ENCODE peak calls at places on chromosomes 11 and 22, in eight cellular contexts. F is fibroblast of lung, U is cardiac fibroblast, G is breast epithelium, L is fibroblast of the aortic adventitia, Z is AG04449, C is K562, J is lower lobe of right lung. T is an unnamed sample.

GRCh38 chr22:25563757-25564319 is 637 bp upstream of the GRK3 start:
- DNase-seq in F (no peak), L (no peak), J (peak), Z (no peak), U (no peak), G (no peak), C (peak), T (no peak)

GRCh38 chr11:58134151-58134550 is 8.8 kb upstream of the OR9I1 start:
- DNase-seq in F (no peak), L (no peak), Z (no peak), C (no peak), J (no peak), U (no peak), G (no peak), T (no peak)

GRCh38 chr11:114397349-114397982 is 2.8 kb downstream of the C11orf71 start:
- DNase-seq in F (peak), Z (no peak), J (no peak), U (no peak), C (no peak), G (no peak), L (peak), T (no peak)

GRCh38 chr11:111631666-111632039 is 29.4 kb downstream of the SIK2 start:
- DNase-seq in F (peak), G (no peak), J (no peak), Z (peak), U (peak), L (peak), C (no peak), T (peak)

GRCh38 chr11:134663506-134664313 is 251.7 kb upstream of the B3GAT1 start:
- DNase-seq in Z (no peak), L (no peak), G (no peak), U (no peak), J (no peak), F (no peak), C (no peak), T (no peak)

GRCh38 chr11:75733346-75734107 is 15.9 kb downstream of the MOGAT2 start:
- DNase-seq in F (no peak), J (peak), U (no peak), G (no peak), Z (no peak), L (peak), C (no peak), T (no peak)

GRCh38 chr11:86632499-86633269 is 39.7 kb downstream of the ME3 start:
- DNase-seq in G (no peak), U (peak), L (peak), Z (peak), F (peak), C (peak), J (no peak), T (peak)

GRCh38 chr22:20565761-20566160 is 58.4 kb downstream of the MED15 start:
- DNase-seq in J (no peak), F (no peak), C (no peak), G (no peak), L (no peak), Z (no peak), U (no peak), T (no peak)

GRCh38 chr11:123429851-123430735 is at the start of gene GRAMD1B:
- DNase-seq in Z (peak), G (no peak), L (peak), C (no peak), F (peak), J (peak), U (peak), T (no peak)

GRCh38 chr22:25853902-25854301 is 111.9 kb downstream of the MYO18B start:
- DNase-seq in Z (no peak), L (no peak), U (no peak), F (no peak), J (no peak), G (no peak), C (peak), T (no peak)

GRCh38 chr22:21108379-21109115 is 62.8 kb downstream of the LRRC74B start:
- DNase-seq in J (no peak), G (no peak), Z (no peak), C (no peak), U (peak), L (no peak), F (peak), T (no peak)

GRCh38 chr11:13368041-13368446 is 90.5 kb downstream of the BMAL1 start:
- DNase-seq in F (no peak), C (no peak), G (no peak), J (no peak), U (peak), Z (peak), L (no peak), T (peak)

GRCh38 chr22:47902646-47903180 is 1140.3 kb downstream of the TBC1D22A start:
- DNase-seq in U (no peak), J (no peak), G (no peak), Z (no peak), F (no peak), C (no peak), L (no peak), T (no peak)

GRCh38 chr11:2738551-2739431 is 39.0 kb upstream of the KCNQ1OT1 start:
- DNase-seq in F (no peak), J (no peak), C (peak), U (no peak), L (no peak), G (no peak), Z (no peak), T (no peak)

GRCh38 chr11:47587733-47588326 is 1.4 kb downstream of the FAM180B start:
- DNase-seq in U (no peak), G (no peak), F (no peak), Z (no peak), L (no peak), J (peak), C (no peak), T (no peak)

GRCh38 chr22:29260601-29261315 is 7.0 kb downstream of the RHBDD3 start:
- DNase-seq in Z (no peak), F (no peak), C (no peak), L (peak), J (no peak), G (no peak), U (no peak), T (no peak)

GRCh38 chr22:29257751-29258181 is 10.0 kb downstream of the RHBDD3 start:
- DNase-seq in F (no peak), U (no peak), L (no peak), J (no peak), G (no peak), Z (no peak), C (no peak), T (no peak)

GRCh38 chr22:29258407-29259252 is 9.2 kb downstream of the RHBDD3 start:
- DNase-seq in Z (no peak), F (no peak), U (no peak), G (no peak), C (no peak), L (no peak), J (no peak), T (no peak)

GRCh38 chr22:29260031-29260560 is 7.7 kb downstream of the RHBDD3 start:
- DNase-seq in U (no peak), Z (no peak), F (no peak), J (no peak), C (no peak), G (no peak), L (no peak), T (no peak)

GRCh38 chr22:29259253-29259899 is 8.4 kb downstream of the RHBDD3 start:
- DNase-seq in J (no peak), L (no peak), G (no peak), U (no peak), Z (no peak), F (no peak), C (peak), T (no peak)
- TF ChIP-seq CTCF in J (no peak), L (no peak), G (no peak), U (no peak), Z (no peak), F (no peak), C (no peak), T (no peak)

GRCh38 chr11:9005087-9005486 is 1.3 kb upstream of the NRIP3 start:
- DNase-seq in G (no peak), J (no peak), F (no peak), Z (no peak), L (no peak), C (no peak), U (no peak), T (no peak)
- H3K4me3 ChIP-seq in G (no peak), J (no peak), F (no peak), Z (no peak), L (no peak), C (no peak), U (no peak), T (no peak)

GRCh38 chr22:41201146-41201545 is 4.0 kb upstream of the L3MBTL2 start:
- DNase-seq in Z (no peak), G (no peak), U (no peak), F (no peak), J (no peak), C (no peak), L (no peak), T (no peak)

GRCh38 chr22:41206719-41207118 is 1.6 kb downstream of the L3MBTL2 start:
- DNase-seq in G (no peak), F (no peak), J (no peak), C (no peak), U (no peak), Z (no peak), L (no peak), T (no peak)

GRCh38 chr22:41204066-41204465 is 1.0 kb upstream of the L3MBTL2 start:
- DNase-seq in L (no peak), C (no peak), Z (no peak), J (no peak), G (no peak), F (no peak), U (no peak), T (no peak)

GRCh38 chr22:41203118-41203517 is 2.0 kb upstream of the L3MBTL2 start:
- DNase-seq in J (no peak), Z (no peak), F (no peak), U (no peak), C (no peak), L (no peak), G (no peak), T (no peak)

DNA sequence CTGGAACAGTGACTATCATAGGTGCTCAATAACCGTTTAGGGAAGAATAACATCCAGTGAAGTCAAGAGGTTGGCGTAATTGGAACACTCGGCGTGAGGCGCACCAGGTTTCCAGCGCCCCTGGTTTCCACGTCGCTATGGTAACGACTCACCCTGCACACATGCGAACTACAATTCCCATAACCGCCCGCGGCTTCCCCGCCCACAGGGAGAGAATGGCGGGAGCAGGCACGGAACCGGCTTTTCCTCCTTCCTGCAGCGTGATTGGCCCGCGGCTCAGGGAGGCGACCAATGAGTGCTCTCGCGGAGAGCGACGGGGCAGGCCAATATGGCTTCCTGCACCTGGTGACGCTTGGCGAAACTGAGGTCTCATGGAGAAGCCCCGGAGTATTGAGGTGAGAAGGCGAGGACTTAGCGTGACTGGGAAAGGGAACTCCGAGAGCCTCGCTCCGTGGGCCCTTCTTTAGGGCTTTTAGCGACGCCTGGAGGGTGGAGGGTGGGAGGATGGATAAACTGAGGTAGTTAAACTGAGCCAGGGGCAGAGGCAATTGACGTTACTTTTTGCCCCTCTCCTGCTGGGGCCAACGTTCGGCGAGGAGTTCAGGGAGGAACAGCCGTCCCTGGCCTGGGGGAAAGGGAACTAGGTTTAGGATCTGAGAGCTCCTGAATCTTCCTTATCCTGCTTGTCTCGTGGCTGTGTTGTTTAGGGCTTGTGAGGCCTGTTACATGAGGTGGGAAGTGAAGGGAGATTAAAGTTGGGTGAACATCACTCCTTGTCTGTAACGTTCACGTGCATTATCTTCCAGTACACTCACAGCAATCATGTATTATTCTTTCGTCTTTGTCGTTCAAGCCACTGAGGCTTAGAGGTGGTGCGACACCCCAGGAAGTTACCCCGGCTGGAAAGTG is at the start of gene L3MBTL2:
- DNase-seq in L (peak), C (peak), U (peak), J (peak), G (peak), F (peak), Z (peak), T (peak)
- TF ChIP-seq CTCF in L (no peak), C (no peak), U (no peak), J (no peak), G (no peak), F (no peak), Z (no peak), T (no peak)

DNA sequence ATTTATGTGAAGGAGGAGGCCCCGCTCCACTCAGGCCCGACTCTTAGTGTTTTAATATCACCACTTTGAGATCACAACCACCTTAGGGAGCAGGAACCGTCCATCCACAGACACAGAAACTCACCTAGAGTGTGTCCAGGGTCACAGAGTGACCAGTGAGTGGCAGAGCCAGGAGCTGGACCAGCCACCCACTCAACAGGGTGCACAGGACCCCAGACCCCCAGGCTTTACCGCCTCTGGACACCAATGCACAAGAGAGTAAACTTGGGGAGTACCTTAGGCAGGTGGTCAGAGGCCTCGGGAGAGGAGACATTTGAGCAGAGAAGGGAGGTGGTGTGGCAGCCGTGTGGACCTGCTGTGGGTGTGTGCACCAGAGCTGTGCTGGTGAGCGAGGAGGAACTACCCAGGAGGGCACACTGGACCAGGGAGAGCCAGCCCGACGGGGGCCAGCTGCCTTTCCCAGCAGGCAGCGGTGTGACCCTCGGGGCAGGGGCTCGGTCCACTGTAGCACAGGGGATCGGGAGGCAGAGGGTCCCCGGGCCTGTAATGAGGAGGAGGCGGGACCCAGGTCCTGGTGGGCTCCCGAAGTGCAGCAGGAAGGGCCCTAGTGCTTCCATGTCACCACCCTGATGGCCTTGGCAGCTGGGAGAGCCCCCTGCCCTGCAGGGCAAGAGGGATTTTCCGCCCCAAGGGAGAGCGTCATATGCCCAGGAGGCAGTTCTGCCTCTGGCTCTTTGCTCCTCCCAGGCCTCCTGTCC is 7.6 kb upstream of the NLRP6 start:
- DNase-seq in F (no peak), Z (no peak), L (no peak), C (no peak), J (no peak), U (no peak), G (no peak), T (no peak)
- H3K4me3 ChIP-seq in F (no peak), Z (no peak), L (no peak), C (no peak), J (no peak), U (no peak), G (no peak), T (no peak)

GRCh38 chr11:124633355-124633754 is 10.7 kb downstream of the TBRG1 start:
- DNase-seq in L (no peak), J (no peak), U (peak), C (no peak), F (no peak), Z (no peak), G (no peak), T (no peak)
- TF ChIP-seq CTCF in L (peak), J (no peak), U (peak), C (peak), F (peak), Z (peak), G (no peak), T (peak)

GRCh38 chr11:20067665-20068064 is 92.6 kb downstream of the DBX1 start:
- DNase-seq in J (no peak), F (no peak), Z (no peak), U (no peak), G (no peak), C (no peak), L (no peak), T (no peak)

GRCh38 chr11:20070459-20070858 is 89.8 kb downstream of the DBX1 start:
- DNase-seq in U (no peak), J (no peak), F (peak), Z (no peak), C (no peak), G (no peak), L (no peak), T (no peak)

GRCh38 chr11:20066013-20066782 is 94.1 kb downstream of the DBX1 start:
- DNase-seq in L (no peak), C (no peak), G (no peak), J (no peak), F (no peak), Z (no peak), U (no peak), T (no peak)

GRCh38 chr11:20066783-20067156 is 93.5 kb downstream of the DBX1 start:
- DNase-seq in U (no peak), J (no peak), Z (no peak), L (no peak), G (no peak), C (peak), F (no peak), T (no peak)

DNA sequence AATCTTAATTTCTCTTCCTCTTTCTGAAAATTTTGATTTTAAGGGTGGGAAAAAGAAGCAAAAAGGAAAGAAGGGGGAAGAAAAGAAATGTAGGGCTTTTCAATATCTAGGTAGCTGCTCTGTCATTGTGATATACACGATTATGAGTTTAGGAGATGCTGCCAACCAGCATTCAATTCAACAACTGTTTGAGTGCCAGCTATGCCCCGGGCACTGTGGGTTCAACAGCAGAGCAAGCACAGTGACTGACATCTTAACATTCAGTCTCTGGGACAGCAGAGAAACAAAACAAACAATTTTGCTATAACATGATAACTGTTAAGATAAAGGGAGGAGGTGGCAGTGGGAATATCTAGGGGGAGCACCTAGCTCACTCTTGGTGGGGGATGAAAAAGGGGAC is 91.6 kb downstream of the DBX1 start:
- DNase-seq in C (no peak), J (no peak), Z (no peak), F (no peak), U (no peak), G (peak), L (no peak), T (no peak)
- H3K4me3 ChIP-seq in C (no peak), J (no peak), Z (no peak), F (no peak), U (no peak), G (no peak), L (no peak), T (no peak)

GRCh38 chr22:41831383-41831782 is 1.5 kb upstream of the SREBF2 start:
- DNase-seq in J (no peak), F (peak), Z (no peak), G (no peak), C (no peak), U (peak), L (peak), T (no peak)

GRCh38 chr22:41834005-41834975 is 1.4 kb downstream of the SREBF2 start:
- DNase-seq in Z (no peak), F (no peak), C (no peak), U (no peak), G (no peak), J (no peak), L (no peak), T (no peak)

GRCh38 chr22:41831828-41832552 is 915 bp upstream of the SREBF2 start:
- DNase-seq in Z (no peak), G (no peak), L (peak), F (no peak), C (no peak), U (no peak), J (no peak), T (no peak)

GRCh38 chr22:41833369-41834004 is 582 bp downstream of the SREBF2 start:
- DNase-seq in J (peak), U (no peak), F (peak), L (peak), Z (no peak), G (peak), C (peak), T (no peak)

DNA sequence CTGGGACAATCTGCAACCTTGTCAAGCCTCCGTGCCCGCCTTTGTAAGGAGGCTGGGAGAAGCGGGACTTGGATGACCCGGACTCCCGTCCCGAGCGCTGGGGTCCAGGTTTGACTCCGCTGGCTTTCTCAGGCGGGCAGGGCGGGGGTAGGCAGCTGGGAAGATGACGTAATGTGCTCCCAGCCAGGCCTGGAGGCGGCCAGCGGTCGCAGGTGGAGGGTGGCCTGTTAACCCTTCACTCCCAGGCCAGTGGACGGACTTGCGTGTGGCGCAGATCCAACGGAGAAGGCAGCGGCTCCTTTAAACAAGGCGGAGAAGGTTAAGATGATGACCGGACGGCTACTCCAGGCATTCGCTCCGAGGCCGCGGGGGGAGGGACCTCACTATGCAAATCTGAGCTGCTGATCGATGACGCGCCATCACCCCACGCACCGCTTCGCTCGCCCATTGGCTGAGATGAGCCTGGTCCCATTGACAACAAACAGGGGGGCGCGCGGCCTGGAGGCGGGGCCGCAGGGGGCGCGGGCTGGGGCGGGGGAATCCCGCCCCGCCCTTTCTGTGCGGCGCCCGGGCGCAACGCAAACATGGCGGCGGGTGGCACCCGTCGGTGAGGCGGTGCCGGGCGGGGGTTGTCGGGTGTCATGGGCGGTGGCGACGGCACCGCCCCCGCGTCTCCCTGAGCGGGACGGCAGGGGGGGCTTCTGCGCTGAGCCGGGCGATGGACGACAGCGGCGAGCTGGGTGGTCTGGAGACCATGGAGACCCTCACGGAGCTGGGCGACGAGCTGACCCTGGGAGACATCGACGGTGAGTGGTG is at the start of gene SREBF2:
- DNase-seq in L (peak), U (peak), G (peak), F (peak), C (peak), Z (peak), J (peak), T (peak)
- TF ChIP-seq CTCF in L (no peak), U (no peak), G (no peak), F (no peak), C (no peak), Z (no peak), J (peak), T (no peak)

GRCh38 chr11:67030976-67031375 is 8.0 kb downstream of the SYT12 start:
- DNase-seq in G (no peak), U (no peak), L (no peak), J (no peak), C (no peak), Z (no peak), F (no peak), T (no peak)
- H3K4me3 ChIP-seq in G (no peak), U (no peak), L (no peak), J (no peak), C (no peak), Z (no peak), F (no peak), T (no peak)